ENCODE peak calls at places on chromosomes 16 and 17, in four cellular contexts. X is psoas muscle, G is GM23248, Y is esophagus squamous epithelium. N is an unnamed sample.

GRCh38 chr17:52287611-52288010 is 129.1 kb upstream of the CA10 start:
- DNase-seq in X (no peak), G (no peak), Y (no peak), N (no peak)

GRCh38 chr16:68003031-68003430 is 3.7 kb upstream of the DPEP2 start:
- DNase-seq in X (no peak), G (peak; percentile 51), Y (no peak), N (no peak)

GRCh38 chr16:817001-817906 is 16.7 kb upstream of the GNG13 start:
- DNase-seq in X (no peak), G (peak; percentile 28), Y (no peak), N (no peak)

GRCh38 chr17:39194089-39194984 is 3.1 kb downstream of the CACNB1 start:
- DNase-seq in X (peak; percentile 91), G (peak; percentile 84), Y (no peak), N (peak; percentile 44)

GRCh38 chr16:23296994-23297393 is 5.1 kb upstream of the SCNN1B start:
- DNase-seq in X (no peak), G (no peak), Y (no peak), N (no peak)

GRCh38 chr16:4904942-4905615 is 31.9 kb downstream of the PPL start:
- DNase-seq in X (no peak), G (no peak), Y (no peak), N (no peak)

GRCh38 chr17:57257911-57258885 is 1.9 kb downstream of the MSI2 start:
- DNase-seq in X (no peak), G (peak; percentile 19), Y (no peak), N (no peak)

GRCh38 chr17:49994085-49995054 is 654 bp downstream of the DLX3 start:
- DNase-seq in X (no peak), G (peak; percentile 33), Y (no peak), N (no peak)

GRCh38 chr16:22326771-22327445 is 29.7 kb downstream of the POLR3E start:
- DNase-seq in X (no peak), G (no peak), Y (no peak), N (no peak)

GRCh38 chr17:45428954-45429337 is 3.7 kb downstream of the ARHGAP27 start:
- DNase-seq in X (no peak), G (no peak), Y (no peak), N (no peak)

GRCh38 chr16:75555213-75555706 is 792 bp downstream of the TMEM231 start:
- DNase-seq in X (peak; percentile 76), G (peak; percentile 95), Y (no peak), N (peak; percentile 84)

GRCh38 chr17:74545456-74546230 is at the start of gene CD300C:
- DNase-seq in X (no peak), G (peak; percentile 64), Y (no peak), N (peak; percentile 41)

GRCh38 chr17:74042744-74043486 is 160.6 kb upstream of the RPL38 start:
- DNase-seq in X (peak; percentile 70), G (peak; percentile 99), Y (no peak), N (no peak)

GRCh38 chr17:63476857-63477470 is at the start of gene ACE:
- DNase-seq in X (peak; percentile 40), G (peak; percentile 65), Y (no peak), N (no peak)

GRCh38 chr16:71501562-71501961 is 12.4 kb upstream of the ZNF19 start:
- DNase-seq in X (no peak), G (no peak), Y (no peak), N (no peak)

GRCh38 chr16:87044031-87044380 is 273.2 kb downstream of the C16orf95 start:
- DNase-seq in X (no peak), G (no peak), Y (no peak), N (no peak)

GRCh38 chr17:75565066-75565465 is 22.5 kb upstream of the MYO15B start:
- DNase-seq in X (no peak), G (peak; percentile 79), Y (no peak), N (no peak)

GRCh38 chr17:79464310-79465010 is 146.4 kb downstream of the RBFOX3 start:
- DNase-seq in X (no peak), G (no peak), Y (no peak), N (no peak)

GRCh38 chr16:57289391-57290257 is 5.2 kb upstream of the PLLP start:
- DNase-seq in X (no peak), G (no peak), Y (no peak), N (no peak)

GRCh38 chr17:1006054-1006453 is 9.1 kb downstream of the TIMM22 start:
- DNase-seq in X (no peak), G (no peak), Y (no peak), N (no peak)
- H3K27ac ChIP-seq in X (peak overlapping the region; percentile 78), G (no peak overlapping the region), Y (peak overlapping the region; percentile 68), N (peak overlapping the region; percentile 67)

GRCh38 chr17:8402921-8403536 is 5.4 kb upstream of the RNF222 start:
- DNase-seq in X (no peak), G (no peak), Y (no peak), N (no peak)

GRCh38 chr17:8401107-8401506 is 3.5 kb upstream of the RNF222 start:
- DNase-seq in X (no peak), G (no peak), Y (no peak), N (no peak)

GRCh38 chr17:8406174-8406573 is 8.5 kb upstream of the RNF222 start:
- DNase-seq in X (no peak), G (no peak), Y (no peak), N (no peak)

GRCh38 chr17:8408371-8408770 is 10.7 kb upstream of the RNF222 start:
- DNase-seq in X (no peak), G (no peak), Y (no peak), N (no peak)

GRCh38 chr17:8405499-8406016 is 7.9 kb upstream of the RNF222 start:
- DNase-seq in X (no peak), G (no peak), Y (no peak), N (no peak)
- H3K27ac ChIP-seq in X (no peak overlapping the region), G (no peak overlapping the region), Y (no peak overlapping the region), N (no peak overlapping the region)

GRCh38 chr16:50304467-50305440 is 38.4 kb downstream of the ADCY7 start:
- DNase-seq in X (no peak), G (no peak), Y (no peak), N (no peak)
- H3K27ac ChIP-seq in X (no peak overlapping the region), G (no peak overlapping the region), Y (peak overlapping the region; percentile 2), N (no peak overlapping the region)

DNA sequence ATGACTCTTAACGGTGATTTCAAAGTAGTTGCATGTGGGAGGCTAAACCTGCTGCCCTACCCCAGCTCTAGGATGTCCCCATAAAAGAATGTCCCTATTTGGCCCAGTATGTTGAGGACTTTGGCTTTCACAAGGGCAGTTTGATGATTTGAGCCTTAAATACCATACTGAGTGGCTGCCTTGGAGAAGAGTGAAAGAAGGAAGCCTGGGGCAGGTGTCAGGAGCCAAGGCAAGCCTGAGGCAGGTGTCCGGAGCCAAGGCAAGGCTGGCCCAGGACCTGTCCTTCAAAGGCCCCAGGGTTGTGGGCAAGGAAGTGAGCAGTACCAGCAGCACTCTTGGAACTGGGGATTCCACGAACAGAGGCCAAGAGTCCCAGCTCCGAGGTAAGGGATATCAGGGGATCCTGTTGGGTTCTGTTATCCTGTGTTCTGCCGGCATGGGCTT is 18.6 kb downstream of the ST6GALNAC2 start:
- DNase-seq in X (no peak), G (no peak), Y (no peak), N (no peak)
- H3K27ac ChIP-seq in X (no peak overlapping the region), G (no peak overlapping the region), Y (peak overlapping the region; percentile 13), N (peak overlapping the region; percentile 15)

GRCh38 chr16:17330019-17330570 is 140.7 kb downstream of the XYLT1 start:
- DNase-seq in X (no peak), G (no peak), Y (no peak), N (no peak)
- H3K27ac ChIP-seq in X (no peak overlapping the region), G (no peak overlapping the region), Y (peak overlapping the region; percentile 73), N (no peak overlapping the region)

GRCh38 chr16:12147681-12148479 is 171.3 kb downstream of the SNX29 start:
- DNase-seq in X (no peak), G (no peak), Y (no peak), N (no peak)

GRCh38 chr16:12146966-12147365 is 170.4 kb downstream of the SNX29 start:
- DNase-seq in X (no peak), G (no peak), Y (no peak), N (no peak)

GRCh38 chr16:12153662-12154061 is 177.1 kb downstream of the SNX29 start:
- DNase-seq in X (no peak), G (no peak), Y (no peak), N (no peak)

GRCh38 chr16:12150600-12150999 is 174.1 kb downstream of the SNX29 start:
- DNase-seq in X (no peak), G (no peak), Y (no peak), N (no peak)

DNA sequence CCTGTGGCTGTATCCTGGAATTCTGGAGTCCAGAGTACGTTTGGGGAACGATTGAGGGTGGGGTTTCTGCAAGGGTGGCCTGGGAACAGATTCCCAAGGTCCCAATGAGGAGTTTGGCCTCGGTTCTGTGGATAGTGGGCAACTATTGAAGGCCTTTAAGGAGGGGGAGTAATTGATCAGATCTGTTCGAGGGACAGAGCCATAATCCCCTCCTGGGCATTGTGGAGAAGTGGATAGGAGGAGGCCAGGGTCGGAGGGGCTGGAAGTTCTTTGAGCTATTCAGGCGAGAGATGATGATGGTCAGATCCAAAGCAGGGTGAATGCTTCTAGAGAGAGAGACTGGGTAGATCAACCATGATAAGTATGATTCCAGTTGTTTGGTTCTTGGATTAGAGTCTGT is 173.4 kb downstream of the SNX29 start:
- DNase-seq in X (no peak), G (no peak), Y (no peak), N (no peak)
- H3K27ac ChIP-seq in X (no peak overlapping the region), G (no peak overlapping the region), Y (no peak overlapping the region), N (no peak overlapping the region)

DNA sequence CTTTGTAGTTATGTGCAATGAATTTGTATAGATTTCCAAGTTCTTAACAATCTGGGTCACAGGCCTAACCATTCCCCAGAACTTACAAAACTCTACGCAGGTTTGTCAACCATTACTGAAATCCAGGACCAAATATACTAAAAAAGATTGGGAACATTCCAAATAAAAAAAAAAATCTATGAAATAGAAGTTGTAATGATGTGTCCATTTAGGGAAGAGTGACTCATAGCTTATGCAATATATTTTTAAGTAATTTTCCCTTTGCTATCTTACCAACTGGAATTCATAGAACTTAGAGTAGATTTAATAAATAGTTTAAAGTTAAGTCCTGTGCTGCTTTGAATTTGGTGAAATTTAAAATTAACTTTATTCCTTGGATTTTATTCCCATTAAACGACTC is 393.2 kb downstream of the PMP22 start:
- DNase-seq in X (no peak), G (peak; percentile 65), Y (no peak), N (no peak)
- H3K27ac ChIP-seq in X (no peak overlapping the region), G (no peak overlapping the region), Y (no peak overlapping the region), N (no peak overlapping the region)

N was measured in lung.